ENCODE peak calls at places on chromosomes 1 and 21, in four cellular contexts. S is nephron progenitor cell, N is AG09309, I is suprapubic skin. A is an unnamed sample.

GRCh38 chr1:229244091-229244490 is 26.8 kb upstream of the RAB4A start:
- DNase-seq in S (no peak), N (no peak), I (no peak), A (no peak)

GRCh38 chr1:201128476-201128875 is 1.5 kb upstream of the ASCL5 start:
- DNase-seq in S (no peak), N (no peak), I (no peak), A (no peak)

GRCh38 chr1:94803517-94804441 is 16.4 kb upstream of the SLC44A3 start:
- DNase-seq in S (no peak), N (no peak), I (no peak), A (no peak)

GRCh38 chr1:180616441-180616840 is 15.4 kb upstream of the XPR1 start:
- DNase-seq in S (no peak), N (no peak), I (no peak), A (no peak)

GRCh38 chr1:22018583-22019559 is 17.4 kb downstream of the CELA3A start:
- DNase-seq in S (no peak), N (peak; percentile 75), I (no peak), A (no peak)

GRCh38 chr1:214551436-214552173 is at the start of gene PTPN14:
- DNase-seq in S (peak; percentile 92), N (peak; percentile 80), I (peak; percentile 89), A (peak; percentile 87)

GRCh38 chr1:29825941-29826415 is 589.7 kb downstream of the PTPRU start:
- DNase-seq in S (no peak), N (no peak), I (no peak), A (no peak)

GRCh38 chr1:207056673-207057072 is 3.6 kb downstream of the PFKFB2 start:
- DNase-seq in S (no peak), N (no peak), I (no peak), A (no peak)

GRCh38 chr1:58884706-58885661 is 101.1 kb upstream of the JUN start:
- DNase-seq in S (no peak), N (no peak), I (no peak), A (no peak)

GRCh38 chr1:221868894-221869293 is 127.0 kb upstream of the DUSP10 start:
- DNase-seq in S (no peak), N (no peak), I (no peak), A (peak; percentile 44)

GRCh38 chr1:110210604-110211502 is 739 bp downstream of the KCNC4 start:
- DNase-seq in S (peak; percentile 75), N (no peak), I (peak; percentile 79), A (no peak)

GRCh38 chr1:171403396-171403795 is 81.9 kb upstream of the PRRC2C start:
- DNase-seq in S (no peak), N (peak; percentile 10), I (no peak), A (no peak)

GRCh38 chr21:18424250-18424649 is 20.7 kb upstream of the TMPRSS15 start:
- DNase-seq in S (no peak), N (no peak), I (no peak), A (no peak)

GRCh38 chr1:33224166-33224707 is 32.1 kb upstream of the ZNF362 start:
- DNase-seq in S (no peak), N (no peak), I (no peak), A (no peak)

GRCh38 chr1:33221385-33221758 is 34.9 kb upstream of the ZNF362 start:
- DNase-seq in S (no peak), N (no peak), I (no peak), A (no peak)

GRCh38 chr1:33222381-33222780 is 33.9 kb upstream of the ZNF362 start:
- DNase-seq in S (no peak), N (peak; percentile 47), I (no peak), A (no peak)

GRCh38 chr1:33220701-33221384 is 35.4 kb upstream of the ZNF362 start:
- DNase-seq in S (no peak), N (no peak), I (peak; percentile 71), A (no peak)

GRCh38 chr1:33219886-33220661 is 36.2 kb upstream of the ZNF362 start:
- DNase-seq in S (no peak), N (no peak), I (no peak), A (no peak)
- TF ChIP-seq CTCF in S (no peak), N (no peak), I (no peak), A (no peak)

GRCh38 chr1:239311331-239311730 is 75.0 kb upstream of the CHRM3 start:
- DNase-seq in S (no peak), N (no peak), I (no peak), A (no peak)

GRCh38 chr1:239307886-239308285 is 78.5 kb upstream of the CHRM3 start:
- DNase-seq in S (no peak), N (no peak), I (no peak), A (no peak)

GRCh38 chr1:239303289-239303688 is 83.1 kb upstream of the CHRM3 start:
- DNase-seq in S (no peak), N (no peak), I (no peak), A (no peak)

GRCh38 chr1:239306426-239306825 is 79.9 kb upstream of the CHRM3 start:
- DNase-seq in S (no peak), N (no peak), I (no peak), A (no peak)

DNA sequence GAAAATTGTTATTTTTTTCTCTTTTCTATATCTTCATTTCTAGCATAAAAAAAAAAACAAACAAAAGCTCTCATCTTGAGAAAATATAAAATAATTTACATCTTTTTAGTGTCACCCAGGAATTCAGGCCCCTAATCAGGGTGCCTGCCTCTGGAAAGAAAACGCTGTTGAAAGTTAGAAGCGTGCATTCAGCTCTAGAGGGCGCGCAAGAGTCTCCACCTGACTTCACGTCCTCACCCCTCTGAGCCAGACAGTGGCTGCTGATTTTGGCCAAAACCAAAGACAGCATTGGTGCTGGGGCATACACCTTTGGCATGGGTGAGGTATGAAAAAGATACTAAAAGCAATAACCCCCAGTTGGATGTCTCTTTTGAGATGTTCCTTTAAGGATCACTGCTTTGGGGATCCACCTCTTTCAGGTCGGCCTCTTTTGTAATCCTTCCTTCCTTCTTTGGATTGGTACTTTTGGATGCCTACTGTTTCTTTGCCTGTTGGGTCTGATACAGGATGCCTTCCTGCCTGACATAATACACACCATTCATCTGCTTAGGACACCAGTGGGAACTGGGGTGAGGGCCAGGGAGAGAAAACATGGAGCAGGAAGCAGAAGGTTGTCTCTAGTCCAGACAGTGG is 77.6 kb upstream of the CHRM3 start:
- DNase-seq in S (peak; percentile 60), N (no peak), I (no peak), A (no peak)
- TF ChIP-seq CTCF in S (peak; percentile 75), N (peak; percentile 76), I (no peak), A (no peak)

GRCh38 chr1:81802601-81803422 is 2.1 kb downstream of the ADGRL2 start:
- DNase-seq in S (peak; percentile 72), N (no peak), I (peak; percentile 76), A (no peak)
- TF ChIP-seq CTCF in S (no peak), N (peak; percentile 53), I (no peak), A (peak; percentile 57)

DNA sequence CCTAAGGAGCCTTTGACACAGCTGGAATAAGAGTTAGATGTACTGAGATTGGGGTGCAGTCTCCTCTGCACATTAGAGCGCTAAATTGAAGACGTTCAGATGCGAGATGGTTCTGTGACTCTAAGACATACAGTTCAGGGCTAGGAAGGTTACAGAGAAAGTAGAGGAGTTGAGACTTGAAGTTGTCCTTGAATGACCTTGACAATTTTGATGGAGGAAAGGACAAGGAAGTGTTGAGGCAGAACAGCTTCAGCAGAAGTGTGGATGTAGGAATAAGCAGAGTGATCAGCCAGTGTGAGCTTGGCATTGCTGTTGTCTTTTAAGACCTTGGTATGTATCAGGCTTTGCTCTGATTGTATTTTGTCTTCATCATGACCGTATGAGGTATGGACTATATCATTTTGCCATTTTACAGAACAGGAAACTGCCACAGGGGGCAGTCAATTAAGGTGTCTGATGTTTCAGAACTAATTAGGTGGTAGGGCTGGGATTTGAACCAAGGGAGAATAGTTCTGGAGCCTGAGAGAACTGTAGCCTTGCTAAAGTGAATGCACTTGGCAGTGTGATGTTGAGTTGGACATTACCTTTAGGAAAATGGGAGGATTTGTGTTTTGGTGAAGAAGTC is 9.2 kb downstream of the TTF2 start:
- DNase-seq in S (no peak), N (no peak), I (no peak), A (no peak)
- TF ChIP-seq CTCF in S (no peak), N (no peak), I (no peak), A (no peak)

GRCh38 chr1:113106910-113107309 is 33.9 kb downstream of the LRIG2 start:
- DNase-seq in S (no peak), N (no peak), I (no peak), A (no peak)

DNA sequence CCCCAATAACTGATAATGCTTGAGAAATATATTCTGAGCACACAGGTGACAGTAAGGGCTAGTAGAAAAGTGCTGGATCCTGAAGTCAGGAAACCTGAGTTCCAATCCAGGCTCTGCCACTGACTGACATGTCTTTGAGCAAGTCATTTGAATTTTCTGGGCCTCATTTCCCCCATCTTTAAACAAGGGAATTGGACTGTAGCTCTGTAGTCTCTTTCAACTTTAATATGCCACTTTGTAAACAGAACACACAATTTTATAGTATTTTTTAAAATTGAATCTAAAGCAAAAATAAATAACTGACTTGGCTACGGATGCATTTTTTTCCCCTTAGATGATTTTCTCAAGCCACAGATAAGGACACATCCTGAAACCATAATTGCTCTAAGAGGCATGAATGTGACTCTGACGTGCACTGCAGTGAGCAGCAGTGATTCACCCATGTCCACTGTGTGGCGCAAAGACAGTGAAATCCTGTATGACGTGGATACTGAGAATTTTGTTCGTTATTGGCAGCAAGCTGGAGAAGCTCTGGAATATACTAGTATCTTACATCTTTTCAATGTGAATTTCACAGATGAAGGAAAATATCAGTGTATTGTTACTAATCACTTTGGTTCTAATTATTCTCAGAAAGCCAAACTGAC is 37.0 kb downstream of the LRIG2 start:
- DNase-seq in S (no peak), N (peak; percentile 93), I (no peak), A (peak; percentile 78)
- TF ChIP-seq CTCF in S (no peak), N (peak; percentile 28), I (no peak), A (peak; percentile 52)

GRCh38 chr1:217585577-217585976 is 45.3 kb downstream of the GPATCH2 start:
- DNase-seq in S (no peak), N (no peak), I (no peak), A (no peak)

GRCh38 chr1:217586586-217586985 is 44.3 kb downstream of the GPATCH2 start:
- DNase-seq in S (no peak), N (no peak), I (no peak), A (no peak)

DNA sequence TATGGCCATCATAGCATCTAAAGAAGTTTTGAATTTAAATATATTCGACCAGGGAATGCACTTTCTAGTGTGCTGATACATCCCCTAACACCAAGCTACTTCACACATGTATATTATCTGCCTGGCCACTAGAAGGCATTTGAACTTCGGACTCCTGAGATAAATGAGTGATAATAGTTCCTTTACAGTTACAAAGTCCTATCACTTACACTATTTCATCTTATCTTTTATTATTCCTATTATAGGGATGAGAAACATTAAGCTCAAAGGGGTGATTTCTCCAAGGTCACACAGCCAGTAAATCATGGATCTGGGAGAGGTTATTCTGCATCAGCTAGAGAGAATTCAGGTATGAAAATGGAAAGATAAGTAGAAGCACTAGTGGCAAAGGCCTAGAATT is 40.3 kb downstream of the GPATCH2 start:
- DNase-seq in S (no peak), N (no peak), I (no peak), A (no peak)
- TF ChIP-seq CTCF in S (peak; percentile 9), N (no peak), I (no peak), A (no peak)